ENCODE peak calls at places on chromosome 12, in five cellular contexts. One of them, this sample, is unnamed.

GRCh38 chr12:123288751-123289346 is 17.2 kb upstream of the CDK2AP1 start:
- DNase-seq in mucosa of descending colon: no peak
- DNase-seq in AG04449: no peak
- DNase-seq in thoracic aorta: no peak
- DNase-seq in MM.1S: no peak
- DNase-seq in this sample: no peak

GRCh38 chr12:101713059-101713682 is 15.7 kb downstream of the CHPT1 start:
- DNase-seq in thoracic aorta: no peak
- DNase-seq in AG04449: no peak
- DNase-seq in mucosa of descending colon: peak
- DNase-seq in MM.1S: no peak
- DNase-seq in this sample: no peak

GRCh38 chr12:42744539-42745156 is 155.1 kb upstream of the PRICKLE1 start:
- DNase-seq in thoracic aorta: no peak
- DNase-seq in mucosa of descending colon: no peak
- DNase-seq in MM.1S: no peak
- DNase-seq in AG04449: no peak
- DNase-seq in this sample: peak

GRCh38 chr12:111806304-111806703 is 35.7 kb upstream of the MAPKAPK5 start:
- DNase-seq in AG04449: no peak
- DNase-seq in MM.1S: no peak
- DNase-seq in mucosa of descending colon: no peak
- DNase-seq in thoracic aorta: no peak
- DNase-seq in this sample: no peak

GRCh38 chr12:71840226-71840847 is 778 bp downstream of the TBC1D15 start:
- DNase-seq in MM.1S: no peak
- DNase-seq in AG04449: peak
- DNase-seq in mucosa of descending colon: no peak
- DNase-seq in thoracic aorta: no peak
- DNase-seq in this sample: peak

GRCh38 chr12:66636771-66637170 is 42.1 kb downstream of the GRIP1 start:
- DNase-seq in AG04449: no peak
- DNase-seq in mucosa of descending colon: no peak
- DNase-seq in MM.1S: no peak
- DNase-seq in thoracic aorta: no peak
- DNase-seq in this sample: peak

GRCh38 chr12:23168459-23168858 is 543.5 kb downstream of the ETNK1 start:
- DNase-seq in MM.1S: no peak
- DNase-seq in mucosa of descending colon: no peak
- DNase-seq in thoracic aorta: no peak
- DNase-seq in AG04449: no peak
- DNase-seq in this sample: no peak

GRCh38 chr12:132610051-132610759 is at the start of gene LRCOL1:
- DNase-seq in mucosa of descending colon: peak
- DNase-seq in thoracic aorta: no peak
- DNase-seq in AG04449: peak
- DNase-seq in MM.1S: no peak
- DNase-seq in this sample: peak

GRCh38 chr12:121838096-121838495 is 20.6 kb downstream of the HPD start:
- DNase-seq in mucosa of descending colon: no peak
- DNase-seq in AG04449: no peak
- DNase-seq in MM.1S: no peak
- DNase-seq in thoracic aorta: no peak
- DNase-seq in this sample: no peak

GRCh38 chr12:109725321-109726105 is 11.9 kb downstream of the FAM222A start:
- DNase-seq in mucosa of descending colon: peak
- DNase-seq in AG04449: no peak
- DNase-seq in thoracic aorta: no peak
- DNase-seq in MM.1S: no peak
- DNase-seq in this sample: no peak

GRCh38 chr12:5514545-5514944 is 82.6 kb downstream of the NTF3 start:
- DNase-seq in thoracic aorta: no peak
- DNase-seq in MM.1S: no peak
- DNase-seq in mucosa of descending colon: no peak
- DNase-seq in AG04449: no peak
- DNase-seq in this sample: no peak

GRCh38 chr12:10722502-10722904 is 620 bp downstream of the YBX3 start:
- DNase-seq in thoracic aorta: peak
- DNase-seq in AG04449: no peak
- DNase-seq in MM.1S: peak
- DNase-seq in mucosa of descending colon: peak
- DNase-seq in this sample: peak

GRCh38 chr12:10721654-10722501 is 1.2 kb downstream of the YBX3 start:
- DNase-seq in thoracic aorta: peak
- DNase-seq in MM.1S: peak
- DNase-seq in mucosa of descending colon: peak
- DNase-seq in AG04449: peak
- DNase-seq in this sample: peak

GRCh38 chr12:10719482-10719881 is 3.6 kb downstream of the YBX3 start:
- DNase-seq in MM.1S: no peak
- DNase-seq in thoracic aorta: no peak
- DNase-seq in mucosa of descending colon: no peak
- DNase-seq in AG04449: no peak
- DNase-seq in this sample: no peak

GRCh38 chr12:10720974-10721565 is 2.1 kb downstream of the YBX3 start:
- DNase-seq in MM.1S: no peak
- DNase-seq in mucosa of descending colon: no peak
- DNase-seq in thoracic aorta: no peak
- DNase-seq in AG04449: no peak
- DNase-seq in this sample: no peak

GRCh38 chr12:10722905-10723866 is at the start of gene YBX3:
- DNase-seq in AG04449: no peak
- DNase-seq in MM.1S: peak
- DNase-seq in mucosa of descending colon: peak
- DNase-seq in thoracic aorta: peak
- DNase-seq in this sample: peak
- TF ChIP-seq CTCF in AG04449: no peak
- TF ChIP-seq CTCF in MM.1S: no peak
- TF ChIP-seq CTCF in mucosa of descending colon: no peak
- TF ChIP-seq CTCF in thoracic aorta: no peak
- TF ChIP-seq CTCF in this sample: no peak

GRCh38 chr12:129246630-129247029 is 393.4 kb downstream of the GLT1D1 start:
- DNase-seq in AG04449: no peak
- DNase-seq in MM.1S: no peak
- DNase-seq in mucosa of descending colon: no peak
- DNase-seq in thoracic aorta: no peak
- DNase-seq in this sample: no peak
- H3K4me3 ChIP-seq in AG04449: no peak
- H3K4me3 ChIP-seq in MM.1S: no peak
- H3K4me3 ChIP-seq in mucosa of descending colon: no peak
- H3K4me3 ChIP-seq in thoracic aorta: no peak
- H3K4me3 ChIP-seq in this sample: no peak

GRCh38 chr12:32036477-32037263 is 70.0 kb upstream of the BICD1 start:
- DNase-seq in MM.1S: no peak
- DNase-seq in mucosa of descending colon: no peak
- DNase-seq in AG04449: no peak
- DNase-seq in thoracic aorta: no peak
- DNase-seq in this sample: no peak
- TF ChIP-seq CTCF in MM.1S: no peak
- TF ChIP-seq CTCF in mucosa of descending colon: no peak
- TF ChIP-seq CTCF in AG04449: no peak
- TF ChIP-seq CTCF in thoracic aorta: no peak
- TF ChIP-seq CTCF in this sample: no peak

GRCh38 chr12:113152196-113152834 is 2.8 kb downstream of the CFAP73 start:
- DNase-seq in MM.1S: no peak
- DNase-seq in AG04449: no peak
- DNase-seq in thoracic aorta: no peak
- DNase-seq in mucosa of descending colon: no peak
- DNase-seq in this sample: no peak

GRCh38 chr12:113155060-113155459 is 5.5 kb downstream of the CFAP73 start:
- DNase-seq in MM.1S: no peak
- DNase-seq in mucosa of descending colon: no peak
- DNase-seq in thoracic aorta: no peak
- DNase-seq in AG04449: no peak
- DNase-seq in this sample: no peak

GRCh38 chr12:113154351-113154973 is 4.9 kb downstream of the CFAP73 start:
- DNase-seq in MM.1S: peak
- DNase-seq in AG04449: no peak
- DNase-seq in mucosa of descending colon: peak
- DNase-seq in thoracic aorta: no peak
- DNase-seq in this sample: peak

GRCh38 chr12:113151655-113152054 is 2.1 kb downstream of the CFAP73 start:
- DNase-seq in AG04449: no peak
- DNase-seq in MM.1S: no peak
- DNase-seq in mucosa of descending colon: no peak
- DNase-seq in thoracic aorta: no peak
- DNase-seq in this sample: no peak

DNA sequence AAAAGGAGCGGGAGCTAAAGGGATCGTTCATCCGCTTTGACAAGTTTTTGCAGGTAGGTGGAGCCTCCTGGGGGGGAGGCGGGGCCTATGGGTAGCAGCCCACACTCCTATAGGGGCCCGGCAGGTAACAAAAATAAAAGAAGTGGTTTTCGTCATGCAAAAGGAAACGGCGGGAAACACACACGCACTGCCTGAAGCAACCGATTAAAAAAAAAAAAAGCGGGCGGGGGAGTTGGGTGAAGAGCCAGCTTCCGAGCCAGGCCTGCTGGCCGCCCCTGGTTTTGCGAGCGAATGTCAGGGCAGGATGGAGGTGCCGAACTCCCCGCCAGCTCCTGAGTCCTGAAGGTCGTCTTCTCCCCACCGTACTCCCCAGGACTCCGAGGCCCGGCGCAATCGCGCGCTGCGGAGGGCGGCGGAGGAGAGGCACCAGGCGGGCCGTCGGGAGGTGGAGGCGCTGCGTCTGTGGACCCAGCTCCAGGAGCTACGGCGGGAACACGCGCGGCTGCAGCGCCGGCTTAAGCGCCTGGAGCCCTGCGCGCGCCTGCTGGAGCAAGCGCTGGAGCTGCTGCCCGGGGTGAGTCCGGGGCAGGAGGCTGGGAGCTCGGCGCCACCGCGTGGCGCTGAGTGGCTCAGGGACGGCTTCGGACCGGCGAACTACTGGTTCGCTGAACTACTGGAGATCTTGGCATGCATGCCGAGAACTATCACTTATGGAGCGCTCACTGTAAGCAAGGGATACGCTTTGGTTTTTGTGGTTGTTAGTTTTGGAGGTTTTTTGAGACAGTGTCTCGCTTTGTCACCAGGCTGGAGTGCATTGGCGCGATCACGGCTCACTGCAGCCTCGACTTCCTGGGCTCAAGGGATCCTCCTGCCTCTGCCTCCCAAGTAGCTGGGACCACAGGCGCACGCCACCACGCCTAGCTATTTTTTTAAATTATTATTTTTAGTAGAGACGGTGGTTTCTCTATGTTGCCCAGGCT is 3.6 kb downstream of the CFAP73 start:
- DNase-seq in AG04449: no peak
- DNase-seq in mucosa of descending colon: peak
- DNase-seq in MM.1S: peak
- DNase-seq in thoracic aorta: no peak
- DNase-seq in this sample: peak
- H3K4me3 ChIP-seq in AG04449: peak
- H3K4me3 ChIP-seq in mucosa of descending colon: no peak
- H3K4me3 ChIP-seq in MM.1S: peak
- H3K4me3 ChIP-seq in thoracic aorta: peak
- H3K4me3 ChIP-seq in this sample: peak

This sample was measured in AG10803.